ENCODE peak calls at places on chromosomes 12 and 14, in six cellular contexts. M is pancreas; V is Kasumi-1; X is GM19239; O is left cardiac atrium; K is CD8-positive, alpha-beta memory T cell. I is an unnamed sample.

GRCh38 chr14:68967459-68967940 is 11.6 kb downstream of the ACTN1 start:
- DNase-seq in M (no peak), V (no peak), X (no peak), O (no peak), K (no peak), I (peak)

GRCh38 chr14:66514206-66514605 is 6.3 kb downstream of the GPHN start:
- DNase-seq in M (no peak), V (peak), X (no peak), O (no peak), K (no peak), I (no peak)

GRCh38 chr12:67354966-67355365 is 85.8 kb downstream of the CAND1 start:
- DNase-seq in M (no peak), V (no peak), X (no peak), O (no peak), K (no peak), I (no peak)

GRCh38 chr14:79856357-79856756 is 354.9 kb downstream of the DIO2 start:
- DNase-seq in M (no peak), V (no peak), X (no peak), O (no peak), K (no peak), I (no peak)

GRCh38 chr12:25553083-25553482 is at the start of gene LMNTD1:
- DNase-seq in M (no peak), V (no peak), X (no peak), O (no peak), K (no peak), I (no peak)

GRCh38 chr12:114311966-114312365 is 94.0 kb downstream of the TBX5 start:
- DNase-seq in M (no peak), V (no peak), X (no peak), O (peak), K (no peak), I (no peak)

GRCh38 chr12:66708704-66709443 is 30.0 kb upstream of the GRIP1 start:
- DNase-seq in M (no peak), V (peak), X (no peak), O (no peak), K (no peak), I (no peak)

GRCh38 chr14:56903304-56904021 is 93.2 kb upstream of the OTX2 start:
- DNase-seq in M (no peak), V (no peak), X (no peak), O (no peak), K (no peak), I (no peak)

GRCh38 chr14:91361236-91361811 is 56.3 kb downstream of the CCDC88C start:
- DNase-seq in M (no peak), V (peak), X (no peak), O (no peak), K (no peak), I (no peak)

GRCh38 chr12:129675947-129676346 is 227.9 kb downstream of the TMEM132D start:
- DNase-seq in M (no peak), V (no peak), X (no peak), O (no peak), K (no peak), I (no peak)

GRCh38 chr14:55092326-55092725 is 36.7 kb upstream of the LGALS3 start:
- DNase-seq in M (no peak), V (no peak), X (no peak), O (no peak), K (no peak), I (no peak)

GRCh38 chr12:72632286-72632685 is 360.1 kb downstream of the TRHDE start:
- DNase-seq in M (no peak), V (no peak), X (no peak), O (no peak), K (no peak), I (no peak)

GRCh38 chr12:52924764-52925716 is 20.2 kb upstream of the KRT8 start:
- DNase-seq in M (peak), V (no peak), X (no peak), O (peak), K (no peak), I (no peak)

GRCh38 chr12:104557488-104558195 is 100.9 kb downstream of the CHST11 start:
- DNase-seq in M (no peak), V (no peak), X (no peak), O (no peak), K (no peak), I (no peak)

GRCh38 chr14:55600784-55601561 is 21.0 kb downstream of the KTN1 start:
- DNase-seq in M (no peak), V (no peak), X (no peak), O (no peak), K (no peak), I (no peak)

GRCh38 chr12:9361879-9362326 is 153.7 kb upstream of the PZP start:
- DNase-seq in M (no peak), V (no peak), X (no peak), O (no peak), K (no peak), I (no peak)

GRCh38 chr14:67618617-67619063 is 1.1 kb upstream of the ARG2 start:
- DNase-seq in M (peak), V (peak), X (no peak), O (no peak), K (peak), I (no peak)

GRCh38 chr12:105820407-105821140 is 318.2 kb downstream of the NUAK1 start:
- DNase-seq in M (peak), V (no peak), X (no peak), O (peak), K (no peak), I (peak)

GRCh38 chr14:68359862-68360552 is 432.9 kb downstream of the ZFP36L1 start:
- DNase-seq in M (no peak), V (peak), X (no peak), O (peak), K (no peak), I (peak)

GRCh38 chr12:51528852-51529545 is 62.0 kb upstream of the SCN8A start:
- DNase-seq in M (no peak), V (no peak), X (no peak), O (no peak), K (no peak), I (no peak)

GRCh38 chr14:24321212-24321975 is 10.1 kb downstream of the LTB4R start:
- DNase-seq in M (no peak), V (no peak), X (no peak), O (no peak), K (no peak), I (no peak)

GRCh38 chr12:95218852-95219171 is 1.2 kb downstream of the VEZT start:
- DNase-seq in M (peak), V (peak), X (no peak), O (no peak), K (no peak), I (no peak)

GRCh38 chr14:102058146-102058545 is 28.7 kb downstream of the HSP90AA1 start:
- DNase-seq in M (no peak), V (no peak), X (no peak), O (no peak), K (no peak), I (no peak)

GRCh38 chr14:59897757-59898383 is 22.1 kb upstream of the LRRC9 start:
- DNase-seq in M (peak), V (peak), X (no peak), O (peak), K (no peak), I (no peak)

GRCh38 chr14:72404998-72405397 is 472.8 kb downstream of the RGS6 start:
- DNase-seq in M (no peak), V (no peak), X (no peak), O (no peak), K (no peak), I (no peak)

GRCh38 chr12:125280482-125281377 is 215.5 kb downstream of the AACS start:
- DNase-seq in M (no peak), V (no peak), X (no peak), O (no peak), K (no peak), I (no peak)

GRCh38 chr12:12333980-12334709 is 15.9 kb downstream of the MANSC1 start:
- DNase-seq in M (peak), V (peak), X (peak), O (peak), K (peak), I (peak)

GRCh38 chr12:30878034-30878433 is 48.5 kb upstream of the TSPAN11 start:
- DNase-seq in M (no peak), V (no peak), X (no peak), O (no peak), K (no peak), I (no peak)

GRCh38 chr14:29227631-29228030 is 461.0 kb downstream of the FOXG1 start:
- DNase-seq in M (no peak), V (no peak), X (no peak), O (no peak), K (no peak), I (no peak)

GRCh38 chr12:112219195-112219594 is 93.8 kb downstream of the TRAFD1 start:
- DNase-seq in M (no peak), V (no peak), X (no peak), O (no peak), K (no peak), I (no peak)

GRCh38 chr12:98594050-98594853 is 766 bp downstream of the SLC25A3 start:
- DNase-seq in M (peak), V (no peak), X (no peak), O (peak), K (no peak), I (peak)

I was measured in left ventricle myocardium superior.